ENCODE peak calls at places on chromosomes 4 and X, in five cellular contexts. O is lower leg skin, F is HCT116, G is AG08396, P is Ammon's horn. S is an unnamed sample.

GRCh38 chrX:45566456-45566855 is 365.8 kb upstream of the DIPK2B start:
- DNase-seq in F (no peak), P (no peak), G (no peak), O (no peak), S (no peak)

GRCh38 chr4:185587444-185588161 is 52.3 kb upstream of the PDLIM3 start:
- DNase-seq in G (no peak), P (no peak), F (no peak), O (peak), S (no peak)

GRCh38 chrX:145817299-145817665 is 347 bp upstream of the SLITRK2 start:
- DNase-seq in G (peak), O (no peak), P (no peak), F (no peak), S (no peak)

GRCh38 chr4:182019148-182019652 is 224.0 kb upstream of the TENM3 start:
- DNase-seq in F (no peak), O (no peak), G (no peak), P (no peak), S (no peak)

GRCh38 chr4:137387924-137388323 is 144.4 kb downstream of the PCDH18 start:
- DNase-seq in P (no peak), O (no peak), F (no peak), G (no peak), S (no peak)

GRCh38 chrX:105328773-105329172 is 108.3 kb upstream of the TEX13A start:
- DNase-seq in O (no peak), P (no peak), F (no peak), G (no peak), S (no peak)

GRCh38 chr4:63663870-63664269 is 745.4 kb downstream of the TECRL start:
- DNase-seq in G (no peak), O (no peak), F (no peak), P (no peak), S (no peak)

GRCh38 chr4:143336828-143337599 is at the start of gene GAB1:
- DNase-seq in O (peak), G (peak), F (no peak), P (peak), S (peak)

GRCh38 chrX:130109429-130110378 is 593 bp downstream of the ELF4 start:
- DNase-seq in G (peak), F (no peak), O (no peak), P (no peak), S (no peak)